ENCODE peak calls at places on chromosomes 16 and 17, in seven cellular contexts. One of them, this sample, is unnamed.

GRCh38 chr17:8799851-8800212 is 667 bp upstream of the MFSD6L start:
- DNase-seq in activated naive CD8-positive, alpha-beta T cell treated with anti-CD3 and anti-CD28 coated beads, Interleukin-2, amount 50 U/mL, for 24 hours: no peak
- DNase-seq in EL: no peak
- DNase-seq in natural killer cell: no peak
- DNase-seq in pancreas: peak
- DNase-seq in mesothelial cell of epicardium: no peak
- DNase-seq in transverse colon: no peak
- DNase-seq in this sample: no peak

GRCh38 chr17:39756376-39757079 is 18.8 kb downstream of the GRB7 start:
- DNase-seq in activated naive CD8-positive, alpha-beta T cell treated with anti-CD3 and anti-CD28 coated beads, Interleukin-2, amount 50 U/mL, for 24 hours: no peak
- DNase-seq in EL: no peak
- DNase-seq in natural killer cell: no peak
- DNase-seq in pancreas: no peak
- DNase-seq in mesothelial cell of epicardium: no peak
- DNase-seq in transverse colon: no peak
- DNase-seq in this sample: no peak

GRCh38 chr17:36652716-36653115 is 51.3 kb downstream of the MRM1 start:
- DNase-seq in activated naive CD8-positive, alpha-beta T cell treated with anti-CD3 and anti-CD28 coated beads, Interleukin-2, amount 50 U/mL, for 24 hours: no peak
- DNase-seq in EL: no peak
- DNase-seq in natural killer cell: no peak
- DNase-seq in pancreas: no peak
- DNase-seq in mesothelial cell of epicardium: no peak
- DNase-seq in transverse colon: peak
- DNase-seq in this sample: no peak

GRCh38 chr16:17939723-17940122 is 396.8 kb downstream of the NPIPA8 start:
- DNase-seq in activated naive CD8-positive, alpha-beta T cell treated with anti-CD3 and anti-CD28 coated beads, Interleukin-2, amount 50 U/mL, for 24 hours: no peak
- DNase-seq in EL: no peak
- DNase-seq in natural killer cell: no peak
- DNase-seq in pancreas: no peak
- DNase-seq in mesothelial cell of epicardium: no peak
- DNase-seq in transverse colon: no peak
- DNase-seq in this sample: no peak

GRCh38 chr17:17515921-17516295 is 19.7 kb upstream of the RASD1 start:
- DNase-seq in activated naive CD8-positive, alpha-beta T cell treated with anti-CD3 and anti-CD28 coated beads, Interleukin-2, amount 50 U/mL, for 24 hours: no peak
- DNase-seq in EL: peak
- DNase-seq in natural killer cell: no peak
- DNase-seq in pancreas: no peak
- DNase-seq in mesothelial cell of epicardium: no peak
- DNase-seq in transverse colon: no peak
- DNase-seq in this sample: no peak

GRCh38 chr16:88696441-88696840 is 9.8 kb downstream of the RNF166 start:
- DNase-seq in activated naive CD8-positive, alpha-beta T cell treated with anti-CD3 and anti-CD28 coated beads, Interleukin-2, amount 50 U/mL, for 24 hours: no peak
- DNase-seq in EL: no peak
- DNase-seq in natural killer cell: no peak
- DNase-seq in pancreas: no peak
- DNase-seq in mesothelial cell of epicardium: no peak
- DNase-seq in transverse colon: no peak
- DNase-seq in this sample: no peak

GRCh38 chr17:6549384-6550036 is 6.8 kb downstream of the PITPNM3 start:
- DNase-seq in activated naive CD8-positive, alpha-beta T cell treated with anti-CD3 and anti-CD28 coated beads, Interleukin-2, amount 50 U/mL, for 24 hours: no peak
- DNase-seq in EL: no peak
- DNase-seq in natural killer cell: no peak
- DNase-seq in pancreas: no peak
- DNase-seq in mesothelial cell of epicardium: no peak
- DNase-seq in transverse colon: no peak
- DNase-seq in this sample: no peak

GRCh38 chr17:7043544-7044268 is at the start of gene SLC16A11:
- DNase-seq in activated naive CD8-positive, alpha-beta T cell treated with anti-CD3 and anti-CD28 coated beads, Interleukin-2, amount 50 U/mL, for 24 hours: peak
- DNase-seq in EL: no peak
- DNase-seq in natural killer cell: no peak
- DNase-seq in pancreas: no peak
- DNase-seq in mesothelial cell of epicardium: no peak
- DNase-seq in transverse colon: peak
- DNase-seq in this sample: no peak

GRCh38 chr17:71869833-71870545 is 250.8 kb upstream of the SOX9 start:
- DNase-seq in activated naive CD8-positive, alpha-beta T cell treated with anti-CD3 and anti-CD28 coated beads, Interleukin-2, amount 50 U/mL, for 24 hours: no peak
- DNase-seq in EL: no peak
- DNase-seq in natural killer cell: no peak
- DNase-seq in pancreas: no peak
- DNase-seq in mesothelial cell of epicardium: no peak
- DNase-seq in transverse colon: no peak
- DNase-seq in this sample: no peak

GRCh38 chr17:54933921-54934320 is 33.3 kb downstream of the TOM1L1 start:
- DNase-seq in activated naive CD8-positive, alpha-beta T cell treated with anti-CD3 and anti-CD28 coated beads, Interleukin-2, amount 50 U/mL, for 24 hours: no peak
- DNase-seq in EL: no peak
- DNase-seq in natural killer cell: no peak
- DNase-seq in pancreas: no peak
- DNase-seq in mesothelial cell of epicardium: no peak
- DNase-seq in transverse colon: no peak
- DNase-seq in this sample: no peak

GRCh38 chr16:48138543-48138942 is 17.2 kb downstream of the ABCC12 start:
- DNase-seq in activated naive CD8-positive, alpha-beta T cell treated with anti-CD3 and anti-CD28 coated beads, Interleukin-2, amount 50 U/mL, for 24 hours: no peak
- DNase-seq in EL: no peak
- DNase-seq in natural killer cell: no peak
- DNase-seq in pancreas: no peak
- DNase-seq in mesothelial cell of epicardium: no peak
- DNase-seq in transverse colon: no peak
- DNase-seq in this sample: no peak

GRCh38 chr16:31090540-31090939 is 1.8 kb upstream of the PRSS53 start:
- DNase-seq in activated naive CD8-positive, alpha-beta T cell treated with anti-CD3 and anti-CD28 coated beads, Interleukin-2, amount 50 U/mL, for 24 hours: no peak
- DNase-seq in EL: peak
- DNase-seq in natural killer cell: no peak
- DNase-seq in pancreas: no peak
- DNase-seq in mesothelial cell of epicardium: no peak
- DNase-seq in transverse colon: no peak
- DNase-seq in this sample: no peak

GRCh38 chr16:2905988-2906387 is 5.7 kb upstream of the FLYWCH1 start:
- DNase-seq in activated naive CD8-positive, alpha-beta T cell treated with anti-CD3 and anti-CD28 coated beads, Interleukin-2, amount 50 U/mL, for 24 hours: no peak
- DNase-seq in EL: no peak
- DNase-seq in natural killer cell: no peak
- DNase-seq in pancreas: no peak
- DNase-seq in mesothelial cell of epicardium: no peak
- DNase-seq in transverse colon: no peak
- DNase-seq in this sample: no peak

GRCh38 chr17:77011173-77012011 is 129.4 kb upstream of the SEC14L1 start:
- DNase-seq in activated naive CD8-positive, alpha-beta T cell treated with anti-CD3 and anti-CD28 coated beads, Interleukin-2, amount 50 U/mL, for 24 hours: peak
- DNase-seq in EL: peak
- DNase-seq in natural killer cell: peak
- DNase-seq in pancreas: peak
- DNase-seq in mesothelial cell of epicardium: no peak
- DNase-seq in transverse colon: peak
- DNase-seq in this sample: no peak

GRCh38 chr17:38871247-38871991 is 1.6 kb downstream of the LASP1 start:
- DNase-seq in activated naive CD8-positive, alpha-beta T cell treated with anti-CD3 and anti-CD28 coated beads, Interleukin-2, amount 50 U/mL, for 24 hours: peak
- DNase-seq in EL: peak
- DNase-seq in natural killer cell: peak
- DNase-seq in pancreas: peak
- DNase-seq in mesothelial cell of epicardium: no peak
- DNase-seq in transverse colon: peak
- DNase-seq in this sample: no peak

GRCh38 chr17:74964988-74965622 is 7.5 kb downstream of the HID1 start:
- DNase-seq in activated naive CD8-positive, alpha-beta T cell treated with anti-CD3 and anti-CD28 coated beads, Interleukin-2, amount 50 U/mL, for 24 hours: no peak
- DNase-seq in EL: no peak
- DNase-seq in natural killer cell: no peak
- DNase-seq in pancreas: no peak
- DNase-seq in mesothelial cell of epicardium: no peak
- DNase-seq in transverse colon: no peak
- DNase-seq in this sample: no peak

GRCh38 chr17:14513835-14514234 is 213.0 kb downstream of the HS3ST3B1 start:
- DNase-seq in activated naive CD8-positive, alpha-beta T cell treated with anti-CD3 and anti-CD28 coated beads, Interleukin-2, amount 50 U/mL, for 24 hours: no peak
- DNase-seq in EL: no peak
- DNase-seq in natural killer cell: no peak
- DNase-seq in pancreas: no peak
- DNase-seq in mesothelial cell of epicardium: no peak
- DNase-seq in transverse colon: no peak
- DNase-seq in this sample: no peak

GRCh38 chr17:18084256-18084655 is 3.5 kb upstream of the DRG2 start:
- DNase-seq in activated naive CD8-positive, alpha-beta T cell treated with anti-CD3 and anti-CD28 coated beads, Interleukin-2, amount 50 U/mL, for 24 hours: no peak
- DNase-seq in EL: no peak
- DNase-seq in natural killer cell: no peak
- DNase-seq in pancreas: no peak
- DNase-seq in mesothelial cell of epicardium: no peak
- DNase-seq in transverse colon: no peak
- DNase-seq in this sample: no peak

GRCh38 chr16:70688266-70688742 is 2.5 kb upstream of the MTSS2 start:
- DNase-seq in activated naive CD8-positive, alpha-beta T cell treated with anti-CD3 and anti-CD28 coated beads, Interleukin-2, amount 50 U/mL, for 24 hours: no peak
- DNase-seq in EL: peak
- DNase-seq in natural killer cell: no peak
- DNase-seq in pancreas: no peak
- DNase-seq in mesothelial cell of epicardium: no peak
- DNase-seq in transverse colon: peak
- DNase-seq in this sample: peak

GRCh38 chr17:412211-413015 is 59.8 kb upstream of the RPH3AL start:
- DNase-seq in activated naive CD8-positive, alpha-beta T cell treated with anti-CD3 and anti-CD28 coated beads, Interleukin-2, amount 50 U/mL, for 24 hours: peak
- DNase-seq in EL: peak
- DNase-seq in natural killer cell: peak
- DNase-seq in pancreas: peak
- DNase-seq in mesothelial cell of epicardium: no peak
- DNase-seq in transverse colon: peak
- DNase-seq in this sample: peak

GRCh38 chr17:77531641-77532040 is 390.9 kb downstream of the SEC14L1 start:
- DNase-seq in activated naive CD8-positive, alpha-beta T cell treated with anti-CD3 and anti-CD28 coated beads, Interleukin-2, amount 50 U/mL, for 24 hours: no peak
- DNase-seq in EL: no peak
- DNase-seq in natural killer cell: no peak
- DNase-seq in pancreas: no peak
- DNase-seq in mesothelial cell of epicardium: no peak
- DNase-seq in transverse colon: no peak
- DNase-seq in this sample: no peak

GRCh38 chr17:42276609-42277341 is 584 bp upstream of the STAT5B start:
- DNase-seq in activated naive CD8-positive, alpha-beta T cell treated with anti-CD3 and anti-CD28 coated beads, Interleukin-2, amount 50 U/mL, for 24 hours: peak
- DNase-seq in EL: peak
- DNase-seq in natural killer cell: no peak
- DNase-seq in pancreas: peak
- DNase-seq in mesothelial cell of epicardium: peak
- DNase-seq in transverse colon: peak
- DNase-seq in this sample: no peak

This sample was measured in substantia nigra.